ENCODE peak calls at places on chromosomes 7 and 10, in five cellular contexts. W, L, R, S and F are unnamed samples.

GRCh38 chr10:54769051-54769450 is 32.0 kb downstream of the PCDH15 start:
- DNase-seq in W (no peak), L (no peak), R (no peak), S (no peak), F (no peak)

GRCh38 chr10:90621577-90621976 is 236.3 kb downstream of the HTR7 start:
- DNase-seq in W (peak), L (no peak), R (no peak), S (no peak), F (no peak)

GRCh38 chr10:11015371-11015934 is 2.2 kb upstream of the CELF2 start:
- DNase-seq in W (no peak), L (no peak), R (no peak), S (no peak), F (no peak)

GRCh38 chr7:47253650-47254080 is 328.2 kb downstream of the TNS3 start:
- DNase-seq in W (peak), L (no peak), R (no peak), S (no peak), F (no peak)

GRCh38 chr10:26269754-26270153 is 53.2 kb downstream of the GAD2 start:
- DNase-seq in W (peak), L (no peak), R (no peak), S (peak), F (no peak)

GRCh38 chr10:44009891-44010290 is 361.2 kb upstream of the ZNF32 start:
- DNase-seq in W (no peak), L (no peak), R (no peak), S (no peak), F (no peak)

GRCh38 chr7:8274589-8274988 is 12.6 kb upstream of the ICA1 start:
- DNase-seq in W (no peak), L (no peak), R (no peak), S (no peak), F (no peak)

GRCh38 chr7:132307465-132307864 is 268.8 kb downstream of the PLXNA4 start:
- DNase-seq in W (no peak), L (no peak), R (no peak), S (no peak), F (no peak)

GRCh38 chr7:112547916-112548315 is 67.1 kb downstream of the LSMEM1 start:
- DNase-seq in W (no peak), L (no peak), R (no peak), S (no peak), F (no peak)

GRCh38 chr7:35494407-35494806 is 200.5 kb downstream of the HERPUD2 start:
- DNase-seq in W (no peak), L (no peak), R (no peak), S (no peak), F (no peak)

GRCh38 chr7:73578342-73579124 is at the start of gene TBL2:
- DNase-seq in W (peak), L (peak), R (peak), S (peak), F (peak)

GRCh38 chr7:1708640-1709249 is 38.7 kb downstream of the ELFN1 start:
- DNase-seq in W (no peak), L (no peak), R (no peak), S (no peak), F (no peak)

GRCh38 chr7:22176791-22177412 is 180.1 kb downstream of the RAPGEF5 start:
- DNase-seq in W (no peak), L (no peak), R (no peak), S (no peak), F (no peak)

GRCh38 chr10:23917251-23917908 is 291.6 kb upstream of the KIAA1217 start:
- DNase-seq in W (no peak), L (no peak), R (no peak), S (peak), F (no peak)

GRCh38 chr7:123748171-123748733 is 551 bp downstream of the WASL start:
- DNase-seq in W (peak), L (peak), R (peak), S (no peak), F (peak)

GRCh38 chr7:98802088-98802780 is 67.6 kb downstream of the TMEM130 start:
- DNase-seq in W (peak), L (no peak), R (no peak), S (no peak), F (peak)

GRCh38 chr7:47485640-47486435 is 96.1 kb downstream of the TNS3 start:
- DNase-seq in W (no peak), L (no peak), R (no peak), S (no peak), F (no peak)

GRCh38 chr7:33446551-33446950 is 317.2 kb downstream of the BBS9 start:
- DNase-seq in W (no peak), L (no peak), R (no peak), S (no peak), F (no peak)

GRCh38 chr10:99742240-99742639 is 10.2 kb downstream of the CUTC start:
- DNase-seq in W (no peak), L (no peak), R (no peak), S (no peak), F (no peak)

GRCh38 chr7:105840981-105841749 is 35.2 kb downstream of the ATXN7L1 start:
- DNase-seq in W (no peak), L (no peak), R (no peak), S (no peak), F (no peak)

GRCh38 chr10:98898987-98899386 is 336.7 kb downstream of the HPSE2 start:
- DNase-seq in W (no peak), L (no peak), R (no peak), S (no peak), F (no peak)

GRCh38 chr7:122307228-122307619 is 2.7 kb upstream of the FEZF1 start:
- DNase-seq in W (no peak), L (no peak), R (no peak), S (no peak), F (no peak)

GRCh38 chr7:74302745-74303221 is 13.6 kb downstream of the CLIP2 start:
- DNase-seq in W (no peak), L (no peak), R (no peak), S (no peak), F (no peak)

GRCh38 chr7:64830926-64831325 is 36.7 kb downstream of the ZNF138 start:
- DNase-seq in W (no peak), L (no peak), R (no peak), S (no peak), F (no peak)

GRCh38 chr7:106493041-106493731 is 167.8 kb downstream of the CCDC71L start:
- DNase-seq in W (no peak), L (no peak), R (no peak), S (no peak), F (no peak)

GRCh38 chr7:86814980-86815379 is 171.3 kb downstream of the GRM3 start:
- DNase-seq in W (peak), L (no peak), R (no peak), S (no peak), F (no peak)